ENCODE peak calls at places on chromosomes 16 and 17, in six cellular contexts. G is HCT116, W is IMR-90, S is right lobe of liver, O is A549, F is HepG2. B is an unnamed sample.

GRCh38 chr16:65975049-65975708 is 391.3 kb upstream of the CDH5 start:
- ATAC-seq in F (no peak), S (no peak), G (peak; percentile 69), O (no peak), W (peak; percentile 80), B (no peak)

GRCh38 chr16:79194291-79194690 is 406.2 kb downstream of the MAF start:
- ATAC-seq in G (no peak), S (no peak), F (no peak), O (no peak), W (no peak), B (no peak)

GRCh38 chr17:76104140-76104895 is 731 bp upstream of the EXOC7 start:
- ATAC-seq in W (no peak), S (peak; percentile 6), F (no peak), G (no peak), O (no peak), B (peak; percentile 23)

GRCh38 chr16:35449663-35450062 is 1990.3 kb downstream of the TP53TG3F start:
- ATAC-seq in F (no peak), W (no peak), O (no peak), S (no peak), G (no peak), B (no peak)

GRCh38 chr16:68951991-68952877 is 108.9 kb downstream of the TANGO6 start:
- ATAC-seq in F (no peak), S (no peak), W (peak; percentile 17), G (peak; percentile 78), O (peak; percentile 34), B (no peak)

GRCh38 chr17:28878981-28879380 is 18.6 kb downstream of the FLOT2 start:
- ATAC-seq in S (peak; percentile 69), O (peak; percentile 77), W (peak; percentile 82), F (peak; percentile 93), G (peak; percentile 99), B (no peak)

GRCh38 chr17:80781851-80782277 is 209.8 kb upstream of the CHMP6 start:
- ATAC-seq in O (no peak), S (no peak), F (no peak), W (no peak), G (no peak), B (no peak)

GRCh38 chr17:54662978-54663876 is 237.4 kb upstream of the TOM1L1 start:
- ATAC-seq in G (no peak), W (no peak), S (no peak), F (no peak), O (no peak), B (no peak)

GRCh38 chr17:42018339-42018738 is 1.1 kb upstream of the DNAJC7 start:
- ATAC-seq in S (no peak), G (no peak), F (peak; percentile 7), O (no peak), W (no peak), B (no peak)

GRCh38 chr17:13864551-13864950 is 204.8 kb upstream of the COX10 start:
- ATAC-seq in W (no peak), S (no peak), G (no peak), O (no peak), F (no peak), B (no peak)

GRCh38 chr17:8152112-8152775 is at the start of gene PER1:
- ATAC-seq in G (peak; percentile 49), F (peak; percentile 27), S (peak; percentile 43), W (peak; percentile 36), O (peak; percentile 37), B (peak; percentile 47)

GRCh38 chr17:9336817-9337216 is 238.8 kb downstream of the STX8 start:
- ATAC-seq in O (no peak), S (no peak), G (no peak), F (no peak), W (no peak), B (no peak)

GRCh38 chr16:85878407-85878806 is 20.6 kb upstream of the IRF8 start:
- ATAC-seq in W (no peak), F (no peak), O (no peak), S (peak; percentile 93), G (no peak), B (no peak)

GRCh38 chr16:66746682-66747081 is 4.7 kb downstream of the DYNC1LI2 start:
- ATAC-seq in W (no peak), O (no peak), F (no peak), S (no peak), G (no peak), B (no peak)

GRCh38 chr17:27618417-27618816 is 12.6 kb upstream of the LGALS9 start:
- ATAC-seq in G (no peak), F (no peak), W (no peak), S (no peak), O (no peak), B (no peak)

GRCh38 chr16:12168054-12169018 is 191.8 kb downstream of the SNX29 start:
- ATAC-seq in S (peak; percentile 43), G (no peak), F (no peak), O (no peak), W (no peak), B (no peak)

GRCh38 chr17:10920511-10920910 is 82.6 kb upstream of the PIRT start:
- ATAC-seq in F (no peak), O (no peak), S (no peak), G (no peak), W (no peak), B (no peak)

GRCh38 chr17:81491193-81491592 is 21.4 kb downstream of the ACTG1 start:
- ATAC-seq in W (no peak), G (no peak), O (peak; percentile 20), S (no peak), F (peak; percentile 24), B (no peak)

GRCh38 chr17:42698736-42699414 is 16.5 kb downstream of the CNTNAP1 start:
- ATAC-seq in O (peak; percentile 17), F (no peak), S (no peak), G (no peak), W (peak; percentile 90), B (peak; percentile 70)

GRCh38 chr16:67115649-67116048 is 5.9 kb downstream of the PHAF1 start:
- ATAC-seq in O (peak; percentile 84), S (no peak), F (no peak), W (peak; percentile 81), G (peak; percentile 93), B (no peak)

GRCh38 chr17:46964315-46965265 is 14.5 kb downstream of the RPRML start:
- ATAC-seq in W (no peak), S (no peak), G (peak; percentile 50), F (peak; percentile 46), O (peak; percentile 46), B (no peak)

GRCh38 chr16:55036371-55036821 is 105.7 kb downstream of the IRX5 start:
- ATAC-seq in S (no peak), W (no peak), G (no peak), F (no peak), O (no peak), B (no peak)

GRCh38 chr17:3590231-3590630 is 19.0 kb downstream of the TRPV1 start:
- ATAC-seq in F (no peak), G (no peak), S (no peak), O (no peak), W (no peak), B (no peak)

GRCh38 chr16:80938035-80938927 is 68.4 kb downstream of the CMC2 start:
- ATAC-seq in W (peak; percentile 92), O (peak; percentile 19), F (peak; percentile 61), G (peak; percentile 70), S (no peak), B (peak; percentile 92)

GRCh38 chr17:37505333-37505732 is 15.6 kb downstream of the DUSP14 start:
- ATAC-seq in F (no peak), G (no peak), S (no peak), O (no peak), W (no peak), B (no peak)

DNA sequence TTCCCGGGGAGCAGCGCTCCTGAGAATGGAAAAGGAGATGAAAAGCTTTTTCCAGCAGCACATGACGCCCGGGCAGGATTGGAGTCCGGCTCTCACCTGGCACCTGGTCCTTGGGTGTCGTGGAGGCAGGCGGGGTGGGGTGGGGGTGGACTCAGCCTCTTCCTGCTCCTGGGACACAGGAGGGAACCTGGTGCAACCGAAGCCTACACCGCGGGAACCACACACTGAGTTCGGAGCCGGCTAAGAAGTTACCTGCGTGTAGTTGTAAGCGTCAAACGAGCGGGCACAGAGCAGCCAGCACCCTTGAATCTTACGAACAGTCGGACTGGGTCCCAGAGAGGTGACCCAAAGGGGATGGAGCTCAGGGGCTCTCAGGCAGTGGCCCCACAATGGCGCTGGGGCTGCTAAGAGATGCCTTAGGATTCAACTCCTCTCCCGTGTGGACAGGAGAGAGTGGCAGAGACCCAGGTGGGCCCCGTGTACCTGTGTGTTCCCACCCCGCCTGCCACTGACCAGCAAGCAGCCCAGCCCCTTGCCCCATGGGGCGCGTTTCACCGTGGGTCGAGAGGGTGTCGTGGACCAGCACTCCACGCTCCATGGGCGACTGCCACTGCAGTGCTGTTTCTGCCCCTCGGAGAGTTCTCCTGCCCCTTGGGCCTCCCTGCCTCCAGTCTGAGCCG is 105.8 kb upstream of the METRNL start:
- ATAC-seq in G (no peak), W (no peak), S (no peak), F (peak; percentile 32), O (no peak), B (no peak)
- H3K4me1 ChIP-seq in G (no peaks in the 10 kb centered on the region), W (no peaks in the 10 kb centered on the region), S (no peaks in the 10 kb centered on the region), F (no peaks in the 10 kb centered on the region), O (no peaks in the 10 kb centered on the region), B (no peaks in the 10 kb centered on the region)

GRCh38 chr16:1782408-1783247 is at the start of the genes NUBP2 and SPSB3:
- ATAC-seq in W (peak; percentile 91), F (peak; percentile 90), G (peak; percentile 84), O (peak; percentile 84), S (peak; percentile 87), B (peak; percentile 97)
- TF ChIP-seq POLR2A in W (no peak), F (peak; percentile 41), G (no peak), O (peak; percentile 45), S (peak; percentile 49), B (peak; percentile 92)

GRCh38 chr16:48367443-48368049 is 17.7 kb downstream of the SIAH1 start:
- ATAC-seq in G (no peak), S (no peak), F (no peak), O (no peak), W (no peak), B (no peak)

GRCh38 chr16:48365601-48366164 is 19.5 kb downstream of the SIAH1 start:
- ATAC-seq in O (peak; percentile 95), F (peak; percentile 99), S (peak; percentile 97), W (peak; percentile 99), G (peak; percentile 100), B (peak; percentile 98)

GRCh38 chr16:48361540-48361939 is 23.7 kb downstream of the SIAH1 start:
- ATAC-seq in F (no peak), W (no peak), G (no peak), O (no peak), S (no peak), B (no peak)

GRCh38 chr16:48366165-48367093 is 18.8 kb downstream of the SIAH1 start:
- ATAC-seq in O (peak; percentile 86), F (peak; percentile 73), S (peak; percentile 71), G (peak; percentile 68), W (peak; percentile 56), B (peak; percentile 63)

DNA sequence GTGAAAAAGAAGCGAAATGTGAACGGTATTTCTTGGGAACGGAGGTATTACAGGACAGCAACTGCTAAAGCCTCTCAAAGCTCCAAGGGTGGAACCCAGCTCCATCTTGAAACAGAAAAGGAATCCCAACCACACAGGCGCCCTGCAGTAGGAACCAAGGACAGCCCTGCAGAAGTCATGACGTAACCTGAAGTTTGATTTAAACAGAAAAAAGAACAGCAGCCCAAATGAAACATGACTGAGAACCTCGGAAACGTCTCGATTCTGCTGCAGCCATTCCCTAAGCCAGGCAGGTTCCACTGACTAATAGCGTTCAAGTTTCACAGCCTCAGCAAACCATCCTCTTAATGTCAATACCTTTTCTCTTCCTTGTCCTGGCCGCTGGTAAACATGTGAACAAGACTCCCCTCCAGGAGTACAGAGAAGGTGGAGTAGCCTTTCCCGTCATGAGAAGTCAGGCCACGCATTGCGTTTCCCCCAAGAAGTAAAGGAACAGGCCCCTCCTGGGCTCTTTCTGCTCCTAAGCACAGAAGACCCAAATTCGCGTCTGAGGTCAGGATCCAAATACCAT is 20.1 kb downstream of the SIAH1 start:
- ATAC-seq in W (no peak), F (peak; percentile 13), G (no peak), S (no peak), O (peak; percentile 22), B (no peak)
- H3K4me1 ChIP-seq in W (peaks cover 13% of the 10 kb centered on the region), F (peaks cover 41% of the 10 kb centered on the region), G (peaks cover 25% of the 10 kb centered on the region), S (peaks cover 14% of the 10 kb centered on the region), O (peaks cover 43% of the 10 kb centered on the region), B (peaks cover 14% of the 10 kb centered on the region)

GRCh38 chr17:62963296-62963695 is 2.7 kb upstream of the TANC2 start:
- ATAC-seq in W (no peak), F (no peak), G (peak; percentile 28), S (no peak), O (peak; percentile 37), B (no peak)
- TF ChIP-seq POLR2A in W (no peak), F (no peak), G (no peak), S (no peak), O (no peak), B (no peak)